ENCODE peak calls at places on chromosomes 13 and 19, in ten cellular contexts. One of them, this sample, is unnamed.

GRCh38 chr19:572891-573825 is 762 bp downstream of the BSG start:
- DNase-seq in T-cell: no peak
- DNase-seq in IMR-90: peak
- DNase-seq in NCI-H1436: no peak
- DNase-seq in fibroblast of lung: peak
- DNase-seq in neural progenitor cell: peak
- DNase-seq in stimulated activated CD4-positive, alpha-beta T cell treated with anti-CD3 and anti-CD28 coated beads, Interleukin-12 subunit alpha, Interleukin-12 subunit beta, amount 100 ng/mL, for 48 hours: no peak
- DNase-seq in Caki2: peak
- DNase-seq in GDM1: no peak
- DNase-seq in H1: no peak
- DNase-seq in this sample: peak

GRCh38 chr13:103033999-103034398 is 32.2 kb downstream of the SLC10A2 start:
- DNase-seq in GDM1: no peak
- DNase-seq in Caki2: no peak
- DNase-seq in NCI-H1436: no peak
- DNase-seq in neural progenitor cell: no peak
- DNase-seq in IMR-90: no peak
- DNase-seq in fibroblast of lung: no peak
- DNase-seq in stimulated activated CD4-positive, alpha-beta T cell treated with anti-CD3 and anti-CD28 coated beads, Interleukin-12 subunit alpha, Interleukin-12 subunit beta, amount 100 ng/mL, for 48 hours: no peak
- DNase-seq in T-cell: no peak
- DNase-seq in H1: no peak
- DNase-seq in this sample: no peak

GRCh38 chr13:31980842-31981241 is 50.7 kb upstream of the FRY start:
- DNase-seq in IMR-90: no peak
- DNase-seq in Caki2: no peak
- DNase-seq in NCI-H1436: no peak
- DNase-seq in fibroblast of lung: no peak
- DNase-seq in H1: no peak
- DNase-seq in T-cell: no peak
- DNase-seq in stimulated activated CD4-positive, alpha-beta T cell treated with anti-CD3 and anti-CD28 coated beads, Interleukin-12 subunit alpha, Interleukin-12 subunit beta, amount 100 ng/mL, for 48 hours: no peak
- DNase-seq in GDM1: no peak
- DNase-seq in neural progenitor cell: no peak
- DNase-seq in this sample: no peak

GRCh38 chr19:28443361-28443760 is 769.6 kb downstream of the UQCRFS1 start:
- DNase-seq in T-cell: no peak
- DNase-seq in H1: no peak
- DNase-seq in fibroblast of lung: no peak
- DNase-seq in IMR-90: no peak
- DNase-seq in GDM1: no peak
- DNase-seq in NCI-H1436: no peak
- DNase-seq in Caki2: no peak
- DNase-seq in stimulated activated CD4-positive, alpha-beta T cell treated with anti-CD3 and anti-CD28 coated beads, Interleukin-12 subunit alpha, Interleukin-12 subunit beta, amount 100 ng/mL, for 48 hours: no peak
- DNase-seq in neural progenitor cell: peak
- DNase-seq in this sample: no peak

GRCh38 chr19:1929051-1929742 is 11.8 kb upstream of the CSNK1G2 start:
- DNase-seq in IMR-90: peak
- DNase-seq in neural progenitor cell: peak
- DNase-seq in Caki2: peak
- DNase-seq in T-cell: peak
- DNase-seq in fibroblast of lung: peak
- DNase-seq in H1: no peak
- DNase-seq in stimulated activated CD4-positive, alpha-beta T cell treated with anti-CD3 and anti-CD28 coated beads, Interleukin-12 subunit alpha, Interleukin-12 subunit beta, amount 100 ng/mL, for 48 hours: peak
- DNase-seq in NCI-H1436: peak
- DNase-seq in GDM1: peak
- DNase-seq in this sample: peak

GRCh38 chr13:74695021-74695800 is 561.0 kb upstream of the KLF12 start:
- DNase-seq in IMR-90: no peak
- DNase-seq in neural progenitor cell: no peak
- DNase-seq in NCI-H1436: no peak
- DNase-seq in GDM1: no peak
- DNase-seq in Caki2: no peak
- DNase-seq in T-cell: no peak
- DNase-seq in fibroblast of lung: peak
- DNase-seq in H1: no peak
- DNase-seq in stimulated activated CD4-positive, alpha-beta T cell treated with anti-CD3 and anti-CD28 coated beads, Interleukin-12 subunit alpha, Interleukin-12 subunit beta, amount 100 ng/mL, for 48 hours: no peak
- DNase-seq in this sample: no peak

GRCh38 chr13:47708386-47708785 is 292.7 kb downstream of the SUCLA2 start:
- DNase-seq in H1: no peak
- DNase-seq in GDM1: no peak
- DNase-seq in IMR-90: peak
- DNase-seq in T-cell: no peak
- DNase-seq in fibroblast of lung: peak
- DNase-seq in NCI-H1436: no peak
- DNase-seq in neural progenitor cell: no peak
- DNase-seq in Caki2: peak
- DNase-seq in stimulated activated CD4-positive, alpha-beta T cell treated with anti-CD3 and anti-CD28 coated beads, Interleukin-12 subunit alpha, Interleukin-12 subunit beta, amount 100 ng/mL, for 48 hours: no peak
- DNase-seq in this sample: peak

GRCh38 chr13:91845612-91846011 is 447.2 kb downstream of the GPC5 start:
- DNase-seq in fibroblast of lung: no peak
- DNase-seq in Caki2: no peak
- DNase-seq in H1: no peak
- DNase-seq in IMR-90: no peak
- DNase-seq in GDM1: no peak
- DNase-seq in stimulated activated CD4-positive, alpha-beta T cell treated with anti-CD3 and anti-CD28 coated beads, Interleukin-12 subunit alpha, Interleukin-12 subunit beta, amount 100 ng/mL, for 48 hours: no peak
- DNase-seq in T-cell: no peak
- DNase-seq in neural progenitor cell: no peak
- DNase-seq in NCI-H1436: no peak
- DNase-seq in this sample: no peak

GRCh38 chr13:112740502-112741131 is 50.8 kb downstream of the ATP11A start:
- DNase-seq in fibroblast of lung: peak
- DNase-seq in GDM1: no peak
- DNase-seq in Caki2: no peak
- DNase-seq in T-cell: no peak
- DNase-seq in H1: no peak
- DNase-seq in stimulated activated CD4-positive, alpha-beta T cell treated with anti-CD3 and anti-CD28 coated beads, Interleukin-12 subunit alpha, Interleukin-12 subunit beta, amount 100 ng/mL, for 48 hours: no peak
- DNase-seq in neural progenitor cell: no peak
- DNase-seq in IMR-90: peak
- DNase-seq in NCI-H1436: peak
- DNase-seq in this sample: peak

GRCh38 chr19:1082165-1082927 is 12.8 kb downstream of the POLR2E start:
- DNase-seq in GDM1: peak
- DNase-seq in H1: peak
- DNase-seq in fibroblast of lung: no peak
- DNase-seq in IMR-90: no peak
- DNase-seq in Caki2: peak
- DNase-seq in neural progenitor cell: peak
- DNase-seq in stimulated activated CD4-positive, alpha-beta T cell treated with anti-CD3 and anti-CD28 coated beads, Interleukin-12 subunit alpha, Interleukin-12 subunit beta, amount 100 ng/mL, for 48 hours: peak
- DNase-seq in NCI-H1436: peak
- DNase-seq in T-cell: peak
- DNase-seq in this sample: peak

GRCh38 chr19:49127674-49128544 is 8.6 kb downstream of the PPFIA3 start:
- DNase-seq in GDM1: peak
- DNase-seq in NCI-H1436: peak
- DNase-seq in fibroblast of lung: peak
- DNase-seq in Caki2: peak
- DNase-seq in neural progenitor cell: peak
- DNase-seq in IMR-90: peak
- DNase-seq in stimulated activated CD4-positive, alpha-beta T cell treated with anti-CD3 and anti-CD28 coated beads, Interleukin-12 subunit alpha, Interleukin-12 subunit beta, amount 100 ng/mL, for 48 hours: peak
- DNase-seq in H1: no peak
- DNase-seq in T-cell: peak
- DNase-seq in this sample: peak

GRCh38 chr19:58361900-58362271 is 665 bp downstream of the ZNF497 start:
- DNase-seq in fibroblast of lung: no peak
- DNase-seq in IMR-90: peak
- DNase-seq in GDM1: peak
- DNase-seq in T-cell: peak
- DNase-seq in Caki2: no peak
- DNase-seq in H1: no peak
- DNase-seq in stimulated activated CD4-positive, alpha-beta T cell treated with anti-CD3 and anti-CD28 coated beads, Interleukin-12 subunit alpha, Interleukin-12 subunit beta, amount 100 ng/mL, for 48 hours: peak
- DNase-seq in neural progenitor cell: no peak
- DNase-seq in NCI-H1436: no peak
- DNase-seq in this sample: peak

GRCh38 chr19:33559996-33560395 is 38.4 kb upstream of the PEPD start:
- DNase-seq in IMR-90: no peak
- DNase-seq in stimulated activated CD4-positive, alpha-beta T cell treated with anti-CD3 and anti-CD28 coated beads, Interleukin-12 subunit alpha, Interleukin-12 subunit beta, amount 100 ng/mL, for 48 hours: no peak
- DNase-seq in Caki2: no peak
- DNase-seq in neural progenitor cell: no peak
- DNase-seq in GDM1: no peak
- DNase-seq in NCI-H1436: no peak
- DNase-seq in fibroblast of lung: no peak
- DNase-seq in T-cell: no peak
- DNase-seq in H1: no peak
- DNase-seq in this sample: no peak

GRCh38 chr19:16886305-16886880 is 2.4 kb upstream of the F2RL3 start:
- DNase-seq in H1: no peak
- DNase-seq in neural progenitor cell: no peak
- DNase-seq in T-cell: no peak
- DNase-seq in IMR-90: peak
- DNase-seq in stimulated activated CD4-positive, alpha-beta T cell treated with anti-CD3 and anti-CD28 coated beads, Interleukin-12 subunit alpha, Interleukin-12 subunit beta, amount 100 ng/mL, for 48 hours: no peak
- DNase-seq in Caki2: no peak
- DNase-seq in GDM1: no peak
- DNase-seq in NCI-H1436: no peak
- DNase-seq in fibroblast of lung: peak
- DNase-seq in this sample: peak

GRCh38 chr13:51728972-51729371 is 75.0 kb downstream of the DHRS12 start:
- DNase-seq in H1: no peak
- DNase-seq in stimulated activated CD4-positive, alpha-beta T cell treated with anti-CD3 and anti-CD28 coated beads, Interleukin-12 subunit alpha, Interleukin-12 subunit beta, amount 100 ng/mL, for 48 hours: no peak
- DNase-seq in neural progenitor cell: no peak
- DNase-seq in fibroblast of lung: peak
- DNase-seq in GDM1: no peak
- DNase-seq in Caki2: no peak
- DNase-seq in NCI-H1436: no peak
- DNase-seq in T-cell: no peak
- DNase-seq in IMR-90: peak
- DNase-seq in this sample: peak

GRCh38 chr13:47000166-47000565 is 103.3 kb upstream of the HTR2A start:
- DNase-seq in neural progenitor cell: no peak
- DNase-seq in stimulated activated CD4-positive, alpha-beta T cell treated with anti-CD3 and anti-CD28 coated beads, Interleukin-12 subunit alpha, Interleukin-12 subunit beta, amount 100 ng/mL, for 48 hours: no peak
- DNase-seq in H1: no peak
- DNase-seq in NCI-H1436: no peak
- DNase-seq in IMR-90: peak
- DNase-seq in GDM1: no peak
- DNase-seq in T-cell: no peak
- DNase-seq in Caki2: no peak
- DNase-seq in fibroblast of lung: peak
- DNase-seq in this sample: peak

GRCh38 chr13:38844581-38844980 is 146.1 kb downstream of the STOML3 start:
- DNase-seq in stimulated activated CD4-positive, alpha-beta T cell treated with anti-CD3 and anti-CD28 coated beads, Interleukin-12 subunit alpha, Interleukin-12 subunit beta, amount 100 ng/mL, for 48 hours: no peak
- DNase-seq in fibroblast of lung: no peak
- DNase-seq in NCI-H1436: no peak
- DNase-seq in neural progenitor cell: no peak
- DNase-seq in Caki2: no peak
- DNase-seq in H1: no peak
- DNase-seq in IMR-90: no peak
- DNase-seq in GDM1: no peak
- DNase-seq in T-cell: no peak
- DNase-seq in this sample: no peak

GRCh38 chr19:42396248-42396541 is 6.1 kb upstream of the CNFN start:
- DNase-seq in H1: no peak
- DNase-seq in GDM1: peak
- DNase-seq in IMR-90: no peak
- DNase-seq in T-cell: no peak
- DNase-seq in Caki2: no peak
- DNase-seq in fibroblast of lung: no peak
- DNase-seq in neural progenitor cell: no peak
- DNase-seq in stimulated activated CD4-positive, alpha-beta T cell treated with anti-CD3 and anti-CD28 coated beads, Interleukin-12 subunit alpha, Interleukin-12 subunit beta, amount 100 ng/mL, for 48 hours: no peak
- DNase-seq in NCI-H1436: peak
- DNase-seq in this sample: no peak

GRCh38 chr13:48500652-48501197 is 32.2 kb downstream of the RCBTB2 start:
- DNase-seq in fibroblast of lung: peak
- DNase-seq in stimulated activated CD4-positive, alpha-beta T cell treated with anti-CD3 and anti-CD28 coated beads, Interleukin-12 subunit alpha, Interleukin-12 subunit beta, amount 100 ng/mL, for 48 hours: no peak
- DNase-seq in IMR-90: peak
- DNase-seq in T-cell: no peak
- DNase-seq in Caki2: no peak
- DNase-seq in NCI-H1436: no peak
- DNase-seq in H1: no peak
- DNase-seq in GDM1: peak
- DNase-seq in neural progenitor cell: no peak
- DNase-seq in this sample: peak

GRCh38 chr19:40719414-40719894 is 2.5 kb downstream of the ITPKC start:
- DNase-seq in NCI-H1436: no peak
- DNase-seq in GDM1: no peak
- DNase-seq in Caki2: no peak
- DNase-seq in T-cell: no peak
- DNase-seq in H1: no peak
- DNase-seq in fibroblast of lung: no peak
- DNase-seq in neural progenitor cell: no peak
- DNase-seq in stimulated activated CD4-positive, alpha-beta T cell treated with anti-CD3 and anti-CD28 coated beads, Interleukin-12 subunit alpha, Interleukin-12 subunit beta, amount 100 ng/mL, for 48 hours: no peak
- DNase-seq in IMR-90: no peak
- DNase-seq in this sample: no peak

GRCh38 chr19:51531349-51532315 is at the start of gene SIGLEC6:
- DNase-seq in IMR-90: no peak
- DNase-seq in GDM1: peak
- DNase-seq in fibroblast of lung: no peak
- DNase-seq in H1: no peak
- DNase-seq in T-cell: no peak
- DNase-seq in Caki2: no peak
- DNase-seq in stimulated activated CD4-positive, alpha-beta T cell treated with anti-CD3 and anti-CD28 coated beads, Interleukin-12 subunit alpha, Interleukin-12 subunit beta, amount 100 ng/mL, for 48 hours: no peak
- DNase-seq in NCI-H1436: no peak
- DNase-seq in neural progenitor cell: no peak
- DNase-seq in this sample: no peak

GRCh38 chr13:92384410-92384809 is 842.2 kb upstream of the GPC6 start:
- DNase-seq in IMR-90: no peak
- DNase-seq in H1: no peak
- DNase-seq in neural progenitor cell: no peak
- DNase-seq in Caki2: no peak
- DNase-seq in GDM1: no peak
- DNase-seq in fibroblast of lung: no peak
- DNase-seq in T-cell: no peak
- DNase-seq in NCI-H1436: no peak
- DNase-seq in stimulated activated CD4-positive, alpha-beta T cell treated with anti-CD3 and anti-CD28 coated beads, Interleukin-12 subunit alpha, Interleukin-12 subunit beta, amount 100 ng/mL, for 48 hours: no peak
- DNase-seq in this sample: no peak

GRCh38 chr19:51660975-51661600 is 14.5 kb upstream of the SIGLEC14 start:
- DNase-seq in T-cell: no peak
- DNase-seq in Caki2: peak
- DNase-seq in IMR-90: peak
- DNase-seq in GDM1: peak
- DNase-seq in H1: no peak
- DNase-seq in NCI-H1436: peak
- DNase-seq in neural progenitor cell: peak
- DNase-seq in fibroblast of lung: peak
- DNase-seq in stimulated activated CD4-positive, alpha-beta T cell treated with anti-CD3 and anti-CD28 coated beads, Interleukin-12 subunit alpha, Interleukin-12 subunit beta, amount 100 ng/mL, for 48 hours: peak
- DNase-seq in this sample: peak

GRCh38 chr19:39167461-39168257 is 29.1 kb upstream of the NCCRP1 start:
- DNase-seq in H1: no peak
- DNase-seq in neural progenitor cell: no peak
- DNase-seq in IMR-90: no peak
- DNase-seq in GDM1: no peak
- DNase-seq in fibroblast of lung: no peak
- DNase-seq in NCI-H1436: no peak
- DNase-seq in T-cell: no peak
- DNase-seq in Caki2: no peak
- DNase-seq in stimulated activated CD4-positive, alpha-beta T cell treated with anti-CD3 and anti-CD28 coated beads, Interleukin-12 subunit alpha, Interleukin-12 subunit beta, amount 100 ng/mL, for 48 hours: no peak
- DNase-seq in this sample: no peak

GRCh38 chr19:4185413-4186086 is 3.1 kb downstream of the ANKRD24 start:
- DNase-seq in IMR-90: no peak
- DNase-seq in H1: no peak
- DNase-seq in NCI-H1436: no peak
- DNase-seq in neural progenitor cell: no peak
- DNase-seq in T-cell: no peak
- DNase-seq in stimulated activated CD4-positive, alpha-beta T cell treated with anti-CD3 and anti-CD28 coated beads, Interleukin-12 subunit alpha, Interleukin-12 subunit beta, amount 100 ng/mL, for 48 hours: no peak
- DNase-seq in Caki2: no peak
- DNase-seq in GDM1: no peak
- DNase-seq in fibroblast of lung: no peak
- DNase-seq in this sample: no peak

GRCh38 chr19:4814625-4815425 is 16.7 kb downstream of the TICAM1 start:
- DNase-seq in T-cell: no peak
- DNase-seq in GDM1: no peak
- DNase-seq in H1: no peak
- DNase-seq in stimulated activated CD4-positive, alpha-beta T cell treated with anti-CD3 and anti-CD28 coated beads, Interleukin-12 subunit alpha, Interleukin-12 subunit beta, amount 100 ng/mL, for 48 hours: no peak
- DNase-seq in fibroblast of lung: peak
- DNase-seq in NCI-H1436: no peak
- DNase-seq in Caki2: no peak
- DNase-seq in IMR-90: peak
- DNase-seq in neural progenitor cell: no peak
- DNase-seq in this sample: peak

GRCh38 chr13:106609116-106609515 is 41.2 kb upstream of the ARGLU1 start:
- DNase-seq in Caki2: no peak
- DNase-seq in T-cell: no peak
- DNase-seq in stimulated activated CD4-positive, alpha-beta T cell treated with anti-CD3 and anti-CD28 coated beads, Interleukin-12 subunit alpha, Interleukin-12 subunit beta, amount 100 ng/mL, for 48 hours: no peak
- DNase-seq in fibroblast of lung: no peak
- DNase-seq in NCI-H1436: no peak
- DNase-seq in H1: no peak
- DNase-seq in IMR-90: no peak
- DNase-seq in neural progenitor cell: no peak
- DNase-seq in GDM1: no peak
- DNase-seq in this sample: no peak

GRCh38 chr13:48185018-48185417 is 48.0 kb upstream of the ITM2B start:
- DNase-seq in stimulated activated CD4-positive, alpha-beta T cell treated with anti-CD3 and anti-CD28 coated beads, Interleukin-12 subunit alpha, Interleukin-12 subunit beta, amount 100 ng/mL, for 48 hours: no peak
- DNase-seq in GDM1: no peak
- DNase-seq in NCI-H1436: no peak
- DNase-seq in fibroblast of lung: peak
- DNase-seq in neural progenitor cell: no peak
- DNase-seq in T-cell: no peak
- DNase-seq in Caki2: no peak
- DNase-seq in H1: no peak
- DNase-seq in IMR-90: no peak
- DNase-seq in this sample: no peak

This sample was measured in ELR.